ENCODE peak calls at places on chromosomes 16 and 17, in five cellular contexts. T is GM12878, Q is upper lobe of left lung, D is cardiac muscle cell, V is SK-N-SH. K is an unnamed sample. For H3K4me1, the result is how much of the 10 kb centered on the place peaks cover.

GRCh38 chr17:77018504-77018903 is 122.3 kb upstream of the SEC14L1 start:
- DNase-seq in T (no peak), Q (no peak), D (no peak), V (no peak), K (no peak)

GRCh38 chr17:72588561-72588960 is 467.7 kb downstream of the SOX9 start:
- DNase-seq in T (no peak), Q (peak), D (no peak), V (no peak), K (no peak)

GRCh38 chr17:79667746-79668145 is 56.9 kb upstream of the RBFOX3 start:
- DNase-seq in T (no peak), Q (no peak), D (no peak), V (no peak), K (no peak)

GRCh38 chr17:36459045-36459444 is 27.4 kb upstream of the ZNHIT3 start:
- DNase-seq in T (no peak), Q (no peak), D (no peak), V (no peak), K (no peak)

GRCh38 chr16:87344165-87344930 is 27.2 kb upstream of the C16orf95 start:
- DNase-seq in T (no peak), Q (no peak), D (no peak), V (no peak), K (no peak)

GRCh38 chr17:50665838-50666237 is 31.2 kb downstream of the ABCC3 start:
- DNase-seq in T (no peak), Q (no peak), D (no peak), V (no peak), K (no peak)

GRCh38 chr17:8122923-8123694 is 797 bp downstream of the HES7 start:
- DNase-seq in T (no peak), Q (no peak), D (peak), V (peak), K (no peak)

GRCh38 chr17:65418622-65419021 is 142.8 kb downstream of the AXIN2 start:
- DNase-seq in T (no peak), Q (no peak), D (no peak), V (no peak), K (no peak)

GRCh38 chr17:16515933-16516332 is 23.9 kb upstream of the LRRC75A start:
- DNase-seq in T (no peak), Q (no peak), D (no peak), V (no peak), K (no peak)

GRCh38 chr17:6508026-6508425 is 48.3 kb downstream of the PITPNM3 start:
- DNase-seq in T (no peak), Q (no peak), D (no peak), V (no peak), K (no peak)

GRCh38 chr16:559411-560207 is 585 bp upstream of the PRR35 start:
- DNase-seq in T (no peak), Q (no peak), D (peak), V (peak), K (no peak)

GRCh38 chr16:80751167-80751566 is 53.2 kb downstream of the CDYL2 start:
- DNase-seq in T (no peak), Q (peak), D (no peak), V (no peak), K (no peak)

GRCh38 chr16:4409081-4409932 is 7.1 kb downstream of the CORO7 start:
- DNase-seq in T (no peak), Q (no peak), D (no peak), V (peak), K (no peak)

GRCh38 chr17:5516060-5516792 is 29.9 kb downstream of the MIS12 start:
- DNase-seq in T (no peak), Q (no peak), D (no peak), V (no peak), K (no peak)

GRCh38 chr16:25009822-25010221 is 5.3 kb downstream of the ARHGAP17 start:
- DNase-seq in T (no peak), Q (peak), D (no peak), V (no peak), K (no peak)

GRCh38 chr17:61345081-61345480 is 54.6 kb upstream of the TBX2 start:
- DNase-seq in T (no peak), Q (no peak), D (no peak), V (no peak), K (no peak)

GRCh38 chr16:13931845-13932244 is 11.9 kb downstream of the ERCC4 start:
- DNase-seq in T (no peak), Q (no peak), D (no peak), V (no peak), K (no peak)

GRCh38 chr17:74861554-74862107 is 1.9 kb upstream of the GRIN2C start:
- DNase-seq in T (no peak), Q (no peak), D (no peak), V (no peak), K (no peak)

GRCh38 chr17:51455211-51455610 is 194.9 kb downstream of the UTP18 start:
- DNase-seq in T (no peak), Q (no peak), D (no peak), V (no peak), K (no peak)

GRCh38 chr17:59160203-59161025 is 4.9 kb downstream of the PRR11 start:
- DNase-seq in T (no peak), Q (no peak), D (no peak), V (no peak), K (no peak)

GRCh38 chr16:52203096-52203495 is 343.8 kb downstream of the TOX3 start:
- DNase-seq in T (no peak), Q (no peak), D (no peak), V (no peak), K (no peak)

GRCh38 chr16:50597563-50598255 is 49.5 kb downstream of the NKD1 start:
- DNase-seq in T (no peak), Q (no peak), D (no peak), V (no peak), K (no peak)

GRCh38 chr17:66445229-66445628 is 142.8 kb downstream of the PRKCA start:
- DNase-seq in T (no peak), Q (no peak), D (peak), V (no peak), K (no peak)

DNA sequence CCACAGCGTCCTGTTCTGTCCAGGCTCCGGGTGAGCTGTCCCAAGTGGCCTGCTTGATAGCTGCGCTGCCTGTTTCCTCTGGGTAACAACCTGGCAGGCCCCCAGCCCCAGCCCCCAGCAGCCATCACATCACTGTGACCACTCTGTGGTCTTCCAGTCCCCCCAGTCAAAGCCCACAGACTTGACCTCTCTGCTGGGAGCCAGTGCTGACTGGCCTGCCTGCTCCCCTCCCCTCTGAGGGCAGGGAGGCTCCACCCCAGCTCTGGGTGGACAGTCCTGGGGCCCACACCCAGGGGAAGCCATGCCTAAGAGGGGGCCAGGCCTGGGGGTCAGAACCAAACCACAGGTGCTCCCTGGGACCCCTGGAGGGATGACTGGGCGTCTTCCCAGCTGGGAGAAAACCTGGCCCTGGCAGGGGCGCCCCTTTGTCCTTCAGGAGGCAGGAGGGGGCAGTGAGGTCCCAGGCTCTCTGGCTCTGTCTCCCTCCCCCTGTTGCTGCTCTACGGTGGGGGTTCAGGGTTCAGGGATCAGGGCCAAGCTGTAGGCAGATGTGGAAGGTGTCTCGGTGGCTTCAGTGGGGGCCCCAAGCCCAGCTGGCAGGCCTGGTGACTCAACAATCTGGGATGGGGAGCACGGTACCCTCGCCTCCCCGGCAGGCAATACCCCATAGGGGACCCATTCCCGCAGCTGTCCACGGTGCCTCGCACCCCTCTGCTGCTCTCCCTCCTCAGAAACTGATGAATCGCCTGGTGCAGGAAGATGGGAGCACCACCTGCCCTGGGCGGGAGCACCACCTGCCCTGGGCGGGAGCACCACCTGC is 1.8 kb upstream of the SLC16A3 start:
- DNase-seq in T (no peak), Q (no peak), D (no peak), V (no peak), K (no peak)
- H3K4me1 ChIP-seq in T (under half), Q (under half), D (under half), V (under half), K (under half)

GRCh38 chr16:27503662-27504061 is 46.1 kb downstream of the GTF3C1 start:
- DNase-seq in T (no peak), Q (no peak), D (no peak), V (no peak), K (no peak)
- H3K27ac ChIP-seq in T (no peak), Q (no peak), D (no peak), V (no peak), K (peak)

GRCh38 chr16:84093879-84094270 is 22.9 kb downstream of the MBTPS1 start:
- DNase-seq in T (no peak), Q (no peak), D (no peak), V (no peak), K (no peak)
- H3K4me3 ChIP-seq in T (no peak), Q (no peak), D (no peak), V (no peak), K (no peak)

DNA sequence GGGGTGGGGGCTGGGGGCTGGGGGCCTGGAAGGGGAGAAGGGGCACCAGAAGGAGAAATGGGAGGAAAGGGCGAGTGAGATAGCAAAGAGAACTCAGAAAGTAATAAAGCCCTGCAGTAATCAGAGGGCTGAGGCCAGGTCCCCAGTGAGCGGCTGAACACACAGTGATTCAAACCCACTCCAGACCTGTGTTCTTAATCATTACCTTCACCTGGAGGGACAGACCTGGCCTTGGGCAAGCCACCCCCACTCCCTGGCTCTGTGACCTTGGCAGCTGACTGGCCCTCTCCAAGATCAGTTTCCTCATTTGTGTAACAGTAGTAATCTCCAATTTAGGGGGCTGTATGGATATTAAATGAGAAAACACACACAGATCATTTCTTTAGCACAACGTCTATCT is 150.4 kb downstream of the WWOX start:
- DNase-seq in T (no peak), Q (no peak), D (no peak), V (no peak), K (no peak)
- H3K4me1 ChIP-seq in T (under half), Q (under half), D (under half), V (under half), K (under half)

DNA sequence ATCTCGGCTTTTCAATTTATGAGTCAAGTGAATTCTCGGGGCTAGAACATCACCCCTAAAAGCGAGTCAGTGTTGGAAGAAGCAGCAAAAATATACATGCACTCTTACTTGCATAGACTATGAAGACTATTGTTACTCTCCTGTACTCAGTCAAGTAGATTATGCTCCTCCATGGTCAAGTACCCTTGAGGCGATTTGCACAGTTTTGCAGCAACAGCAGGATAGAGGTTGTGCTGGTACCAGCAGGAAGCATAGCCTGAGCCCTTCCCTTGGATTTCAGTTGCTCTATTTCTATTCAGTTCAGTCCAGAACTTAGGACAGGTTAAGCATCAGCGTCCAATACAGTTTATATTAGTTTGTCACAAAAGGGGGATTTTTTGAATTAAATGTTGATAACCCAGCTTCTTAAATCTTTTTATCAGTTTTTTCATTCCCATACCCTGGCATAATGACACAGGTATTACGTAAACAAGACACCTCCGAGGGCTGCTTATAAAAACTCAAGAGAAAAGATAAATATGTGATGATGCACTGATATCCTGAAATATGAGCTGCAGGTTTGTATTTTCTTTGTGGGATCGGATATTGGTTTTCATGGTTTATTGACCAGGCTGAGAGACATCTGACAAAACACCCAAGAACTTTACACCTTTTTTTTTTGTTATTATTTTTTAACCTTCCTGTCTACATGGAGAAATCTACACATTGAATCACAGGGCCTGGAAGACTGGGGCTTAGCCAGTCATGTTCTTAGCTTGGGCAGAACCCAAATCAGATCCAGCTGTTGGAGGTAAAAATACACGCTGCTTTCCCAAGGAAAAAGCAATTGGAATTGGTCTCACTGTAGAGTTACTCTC is 144.1 kb downstream of the PITPNC1 start:
- DNase-seq in T (no peak), Q (peak), D (no peak), V (no peak), K (no peak)
- H3K27ac ChIP-seq in T (no peak), Q (no peak), D (no peak), V (no peak), K (no peak)

GRCh38 chr17:37521821-37522220 is 32.1 kb downstream of the DUSP14 start:
- DNase-seq in T (no peak), Q (no peak), D (no peak), V (no peak), K (no peak)
- H3K4me3 ChIP-seq in T (no peak), Q (no peak), D (no peak), V (no peak), K (no peak)

GRCh38 chr16:66928702-66929388 is 3.5 kb upstream of the RRAD start:
- DNase-seq in T (no peak), Q (peak), D (peak), V (peak), K (no peak)

GRCh38 chr16:66932076-66932475 is 2.1 kb downstream of the CIAO2B start:
- DNase-seq in T (no peak), Q (no peak), D (no peak), V (no peak), K (no peak)

GRCh38 chr16:66931665-66932064 is 2.5 kb downstream of the CIAO2B start:
- DNase-seq in T (no peak), Q (no peak), D (no peak), V (no peak), K (no peak)

GRCh38 chr16:66927918-66928649 is 2.7 kb upstream of the RRAD start:
- DNase-seq in T (no peak), Q (no peak), D (no peak), V (no peak), K (no peak)

DNA sequence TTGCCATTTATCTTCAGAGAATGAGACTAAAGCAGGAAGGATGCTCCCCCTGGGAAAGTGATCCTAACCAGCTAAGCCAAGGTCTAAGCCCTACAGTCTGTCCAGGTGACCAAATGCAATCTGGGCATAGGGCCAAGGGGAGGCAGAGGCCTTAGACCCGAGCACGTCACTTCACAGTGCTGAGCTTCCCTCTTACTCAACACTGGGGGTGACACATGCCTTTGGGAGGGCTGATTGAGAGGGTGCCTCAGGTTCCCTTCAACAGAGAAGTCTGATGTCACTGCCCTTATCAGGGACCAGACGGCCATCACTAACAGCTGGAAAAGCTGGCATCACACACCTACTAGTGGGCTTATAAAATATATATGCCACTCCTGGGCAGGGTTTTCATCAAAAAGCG is 4.0 kb downstream of the CIAO2B start:
- DNase-seq in T (no peak), Q (peak), D (peak), V (no peak), K (no peak)
- H3K4me1 ChIP-seq in T (under half), Q (half or more), D (under half), V (under half), K (under half)

GRCh38 chr16:27268376-27269299 is at the start of gene NSMCE1:
- DNase-seq in T (peak), Q (peak), D (peak), V (peak), K (peak)

GRCh38 chr16:27273330-27273669 is 4.7 kb upstream of the NSMCE1 start:
- DNase-seq in T (no peak), Q (no peak), D (no peak), V (no peak), K (no peak)

GRCh38 chr16:27272076-27272475 is 3.5 kb upstream of the NSMCE1 start:
- DNase-seq in T (no peak), Q (no peak), D (no peak), V (no peak), K (no peak)

GRCh38 chr16:27269300-27270150 is 953 bp upstream of the NSMCE1 start:
- DNase-seq in T (no peak), Q (no peak), D (no peak), V (no peak), K (no peak)

GRCh38 chr16:27270389-27270788 is 1.8 kb upstream of the NSMCE1 start:
- DNase-seq in T (no peak), Q (no peak), D (no peak), V (no peak), K (no peak)
- H3K27ac ChIP-seq in T (no peak), Q (no peak), D (no peak), V (no peak), K (no peak)

GRCh38 chr16:88976359-88977027 is 514 bp downstream of the CBFA2T3 start:
- DNase-seq in T (no peak), Q (no peak), D (no peak), V (no peak), K (no peak)
- H3K4me3 ChIP-seq in T (peak), Q (no peak), D (no peak), V (no peak), K (no peak)

K was measured in esophagus squamous epithelium.